ENCODE peak calls at places on chromosome 22, in seven cellular contexts. One of them, this sample, is unnamed.

GRCh38 chr22:50525991-50526848 is 822 bp upstream of the SCO2 start:
- DNase-seq in stimulated activated CD8-positive, alpha-beta memory T cell treated with anti-CD3 and anti-CD28 coated beads, Interleukin-7, amount 100 ng/mL, for 1 hour: no peak
- DNase-seq in effector CD4-positive, alpha-beta T cell: peak
- DNase-seq in psoas muscle: peak
- DNase-seq in C1 segment of cervical spinal cord: peak
- DNase-seq in CD4-positive, alpha-beta T cell: peak
- DNase-seq in stimulated activated CD4-positive, alpha-beta T cell treated with anti-CD3 and anti-CD28 coated beads, Interleukin-12 subunit alpha, Interleukin-12 subunit beta, amount 100 ng/mL, for 4 hours: peak
- DNase-seq in this sample: peak

GRCh38 chr22:29737251-29738117 is 17.7 kb downstream of the CABP7 start:
- DNase-seq in stimulated activated CD8-positive, alpha-beta memory T cell treated with anti-CD3 and anti-CD28 coated beads, Interleukin-7, amount 100 ng/mL, for 1 hour: no peak
- DNase-seq in effector CD4-positive, alpha-beta T cell: no peak
- DNase-seq in CD4-positive, alpha-beta T cell: no peak
- DNase-seq in psoas muscle: no peak
- DNase-seq in C1 segment of cervical spinal cord: no peak
- DNase-seq in stimulated activated CD4-positive, alpha-beta T cell treated with anti-CD3 and anti-CD28 coated beads, Interleukin-12 subunit alpha, Interleukin-12 subunit beta, amount 100 ng/mL, for 4 hours: no peak
- DNase-seq in this sample: peak

GRCh38 chr22:30004689-30005088 is 75.6 kb upstream of the HORMAD2 start:
- DNase-seq in C1 segment of cervical spinal cord: no peak
- DNase-seq in effector CD4-positive, alpha-beta T cell: no peak
- DNase-seq in CD4-positive, alpha-beta T cell: no peak
- DNase-seq in psoas muscle: no peak
- DNase-seq in stimulated activated CD8-positive, alpha-beta memory T cell treated with anti-CD3 and anti-CD28 coated beads, Interleukin-7, amount 100 ng/mL, for 1 hour: no peak
- DNase-seq in stimulated activated CD4-positive, alpha-beta T cell treated with anti-CD3 and anti-CD28 coated beads, Interleukin-12 subunit alpha, Interleukin-12 subunit beta, amount 100 ng/mL, for 4 hours: no peak
- DNase-seq in this sample: no peak

GRCh38 chr22:37626144-37626543 is 13.3 kb upstream of the SH3BP1 start:
- DNase-seq in psoas muscle: peak
- DNase-seq in effector CD4-positive, alpha-beta T cell: no peak
- DNase-seq in C1 segment of cervical spinal cord: peak
- DNase-seq in stimulated activated CD4-positive, alpha-beta T cell treated with anti-CD3 and anti-CD28 coated beads, Interleukin-12 subunit alpha, Interleukin-12 subunit beta, amount 100 ng/mL, for 4 hours: no peak
- DNase-seq in stimulated activated CD8-positive, alpha-beta memory T cell treated with anti-CD3 and anti-CD28 coated beads, Interleukin-7, amount 100 ng/mL, for 1 hour: no peak
- DNase-seq in CD4-positive, alpha-beta T cell: no peak
- DNase-seq in this sample: peak

GRCh38 chr22:42018224-42018623 is 19.6 kb downstream of the WBP2NL start:
- DNase-seq in effector CD4-positive, alpha-beta T cell: no peak
- DNase-seq in CD4-positive, alpha-beta T cell: no peak
- DNase-seq in C1 segment of cervical spinal cord: no peak
- DNase-seq in stimulated activated CD8-positive, alpha-beta memory T cell treated with anti-CD3 and anti-CD28 coated beads, Interleukin-7, amount 100 ng/mL, for 1 hour: no peak
- DNase-seq in stimulated activated CD4-positive, alpha-beta T cell treated with anti-CD3 and anti-CD28 coated beads, Interleukin-12 subunit alpha, Interleukin-12 subunit beta, amount 100 ng/mL, for 4 hours: no peak
- DNase-seq in psoas muscle: no peak
- DNase-seq in this sample: no peak

GRCh38 chr22:22706253-22706940 is 62.0 kb downstream of the GGTLC2 start:
- DNase-seq in CD4-positive, alpha-beta T cell: no peak
- DNase-seq in C1 segment of cervical spinal cord: no peak
- DNase-seq in stimulated activated CD8-positive, alpha-beta memory T cell treated with anti-CD3 and anti-CD28 coated beads, Interleukin-7, amount 100 ng/mL, for 1 hour: no peak
- DNase-seq in psoas muscle: no peak
- DNase-seq in stimulated activated CD4-positive, alpha-beta T cell treated with anti-CD3 and anti-CD28 coated beads, Interleukin-12 subunit alpha, Interleukin-12 subunit beta, amount 100 ng/mL, for 4 hours: no peak
- DNase-seq in effector CD4-positive, alpha-beta T cell: no peak
- DNase-seq in this sample: no peak

GRCh38 chr22:39236321-39237275 is 8.2 kb downstream of the PDGFB start:
- DNase-seq in stimulated activated CD8-positive, alpha-beta memory T cell treated with anti-CD3 and anti-CD28 coated beads, Interleukin-7, amount 100 ng/mL, for 1 hour: no peak
- DNase-seq in effector CD4-positive, alpha-beta T cell: peak
- DNase-seq in stimulated activated CD4-positive, alpha-beta T cell treated with anti-CD3 and anti-CD28 coated beads, Interleukin-12 subunit alpha, Interleukin-12 subunit beta, amount 100 ng/mL, for 4 hours: no peak
- DNase-seq in CD4-positive, alpha-beta T cell: peak
- DNase-seq in C1 segment of cervical spinal cord: no peak
- DNase-seq in psoas muscle: peak
- DNase-seq in this sample: no peak

GRCh38 chr22:50074056-50074455 is 11.2 kb downstream of the MLC1 start:
- DNase-seq in effector CD4-positive, alpha-beta T cell: no peak
- DNase-seq in CD4-positive, alpha-beta T cell: no peak
- DNase-seq in C1 segment of cervical spinal cord: no peak
- DNase-seq in stimulated activated CD8-positive, alpha-beta memory T cell treated with anti-CD3 and anti-CD28 coated beads, Interleukin-7, amount 100 ng/mL, for 1 hour: no peak
- DNase-seq in stimulated activated CD4-positive, alpha-beta T cell treated with anti-CD3 and anti-CD28 coated beads, Interleukin-12 subunit alpha, Interleukin-12 subunit beta, amount 100 ng/mL, for 4 hours: no peak
- DNase-seq in psoas muscle: no peak
- DNase-seq in this sample: no peak

GRCh38 chr22:23393721-23394320 is 186.3 kb downstream of the IGLL1 start:
- DNase-seq in CD4-positive, alpha-beta T cell: no peak
- DNase-seq in stimulated activated CD4-positive, alpha-beta T cell treated with anti-CD3 and anti-CD28 coated beads, Interleukin-12 subunit alpha, Interleukin-12 subunit beta, amount 100 ng/mL, for 4 hours: no peak
- DNase-seq in effector CD4-positive, alpha-beta T cell: no peak
- DNase-seq in stimulated activated CD8-positive, alpha-beta memory T cell treated with anti-CD3 and anti-CD28 coated beads, Interleukin-7, amount 100 ng/mL, for 1 hour: no peak
- DNase-seq in psoas muscle: no peak
- DNase-seq in C1 segment of cervical spinal cord: no peak
- DNase-seq in this sample: peak

GRCh38 chr22:41479671-41480396 is 10.9 kb downstream of the ACO2 start:
- DNase-seq in stimulated activated CD4-positive, alpha-beta T cell treated with anti-CD3 and anti-CD28 coated beads, Interleukin-12 subunit alpha, Interleukin-12 subunit beta, amount 100 ng/mL, for 4 hours: no peak
- DNase-seq in psoas muscle: no peak
- DNase-seq in stimulated activated CD8-positive, alpha-beta memory T cell treated with anti-CD3 and anti-CD28 coated beads, Interleukin-7, amount 100 ng/mL, for 1 hour: no peak
- DNase-seq in effector CD4-positive, alpha-beta T cell: no peak
- DNase-seq in C1 segment of cervical spinal cord: peak
- DNase-seq in CD4-positive, alpha-beta T cell: no peak
- DNase-seq in this sample: no peak

GRCh38 chr22:18970180-18970947 is 34.3 kb upstream of the PRODH start:
- DNase-seq in CD4-positive, alpha-beta T cell: no peak
- DNase-seq in effector CD4-positive, alpha-beta T cell: no peak
- DNase-seq in stimulated activated CD4-positive, alpha-beta T cell treated with anti-CD3 and anti-CD28 coated beads, Interleukin-12 subunit alpha, Interleukin-12 subunit beta, amount 100 ng/mL, for 4 hours: no peak
- DNase-seq in C1 segment of cervical spinal cord: no peak
- DNase-seq in stimulated activated CD8-positive, alpha-beta memory T cell treated with anti-CD3 and anti-CD28 coated beads, Interleukin-7, amount 100 ng/mL, for 1 hour: no peak
- DNase-seq in psoas muscle: no peak
- DNase-seq in this sample: peak

GRCh38 chr22:50506611-50507420 is 686 bp downstream of the LMF2 start:
- DNase-seq in CD4-positive, alpha-beta T cell: no peak
- DNase-seq in psoas muscle: no peak
- DNase-seq in effector CD4-positive, alpha-beta T cell: no peak
- DNase-seq in stimulated activated CD8-positive, alpha-beta memory T cell treated with anti-CD3 and anti-CD28 coated beads, Interleukin-7, amount 100 ng/mL, for 1 hour: no peak
- DNase-seq in stimulated activated CD4-positive, alpha-beta T cell treated with anti-CD3 and anti-CD28 coated beads, Interleukin-12 subunit alpha, Interleukin-12 subunit beta, amount 100 ng/mL, for 4 hours: peak
- DNase-seq in C1 segment of cervical spinal cord: no peak
- DNase-seq in this sample: peak

GRCh38 chr22:29171721-29172120 is 34.0 kb upstream of the EMID1 start:
- DNase-seq in stimulated activated CD8-positive, alpha-beta memory T cell treated with anti-CD3 and anti-CD28 coated beads, Interleukin-7, amount 100 ng/mL, for 1 hour: no peak
- DNase-seq in stimulated activated CD4-positive, alpha-beta T cell treated with anti-CD3 and anti-CD28 coated beads, Interleukin-12 subunit alpha, Interleukin-12 subunit beta, amount 100 ng/mL, for 4 hours: no peak
- DNase-seq in C1 segment of cervical spinal cord: no peak
- DNase-seq in effector CD4-positive, alpha-beta T cell: no peak
- DNase-seq in psoas muscle: no peak
- DNase-seq in CD4-positive, alpha-beta T cell: no peak
- DNase-seq in this sample: no peak

GRCh38 chr22:20113551-20114310 is 2.2 kb upstream of the RANBP1 start:
- DNase-seq in stimulated activated CD4-positive, alpha-beta T cell treated with anti-CD3 and anti-CD28 coated beads, Interleukin-12 subunit alpha, Interleukin-12 subunit beta, amount 100 ng/mL, for 4 hours: no peak
- DNase-seq in CD4-positive, alpha-beta T cell: no peak
- DNase-seq in stimulated activated CD8-positive, alpha-beta memory T cell treated with anti-CD3 and anti-CD28 coated beads, Interleukin-7, amount 100 ng/mL, for 1 hour: no peak
- DNase-seq in psoas muscle: peak
- DNase-seq in effector CD4-positive, alpha-beta T cell: no peak
- DNase-seq in C1 segment of cervical spinal cord: no peak
- DNase-seq in this sample: peak

GRCh38 chr22:32752326-32752725 is 49.2 kb upstream of the TIMP3 start:
- DNase-seq in effector CD4-positive, alpha-beta T cell: no peak
- DNase-seq in CD4-positive, alpha-beta T cell: no peak
- DNase-seq in C1 segment of cervical spinal cord: no peak
- DNase-seq in stimulated activated CD8-positive, alpha-beta memory T cell treated with anti-CD3 and anti-CD28 coated beads, Interleukin-7, amount 100 ng/mL, for 1 hour: no peak
- DNase-seq in psoas muscle: no peak
- DNase-seq in stimulated activated CD4-positive, alpha-beta T cell treated with anti-CD3 and anti-CD28 coated beads, Interleukin-12 subunit alpha, Interleukin-12 subunit beta, amount 100 ng/mL, for 4 hours: no peak
- DNase-seq in this sample: no peak

GRCh38 chr22:39292561-39293074 is 26.8 kb downstream of the RPL3 start:
- DNase-seq in stimulated activated CD4-positive, alpha-beta T cell treated with anti-CD3 and anti-CD28 coated beads, Interleukin-12 subunit alpha, Interleukin-12 subunit beta, amount 100 ng/mL, for 4 hours: no peak
- DNase-seq in effector CD4-positive, alpha-beta T cell: no peak
- DNase-seq in CD4-positive, alpha-beta T cell: no peak
- DNase-seq in C1 segment of cervical spinal cord: peak
- DNase-seq in psoas muscle: peak
- DNase-seq in stimulated activated CD8-positive, alpha-beta memory T cell treated with anti-CD3 and anti-CD28 coated beads, Interleukin-7, amount 100 ng/mL, for 1 hour: no peak
- DNase-seq in this sample: peak

GRCh38 chr22:20853236-20853660 is 5.4 kb downstream of the PI4KA start:
- DNase-seq in effector CD4-positive, alpha-beta T cell: no peak
- DNase-seq in C1 segment of cervical spinal cord: no peak
- DNase-seq in stimulated activated CD8-positive, alpha-beta memory T cell treated with anti-CD3 and anti-CD28 coated beads, Interleukin-7, amount 100 ng/mL, for 1 hour: no peak
- DNase-seq in stimulated activated CD4-positive, alpha-beta T cell treated with anti-CD3 and anti-CD28 coated beads, Interleukin-12 subunit alpha, Interleukin-12 subunit beta, amount 100 ng/mL, for 4 hours: no peak
- DNase-seq in CD4-positive, alpha-beta T cell: no peak
- DNase-seq in psoas muscle: no peak
- DNase-seq in this sample: no peak

GRCh38 chr22:22228921-22229320 is 15.7 kb upstream of the VPREB1 start:
- DNase-seq in effector CD4-positive, alpha-beta T cell: no peak
- DNase-seq in psoas muscle: no peak
- DNase-seq in stimulated activated CD4-positive, alpha-beta T cell treated with anti-CD3 and anti-CD28 coated beads, Interleukin-12 subunit alpha, Interleukin-12 subunit beta, amount 100 ng/mL, for 4 hours: no peak
- DNase-seq in C1 segment of cervical spinal cord: no peak
- DNase-seq in stimulated activated CD8-positive, alpha-beta memory T cell treated with anti-CD3 and anti-CD28 coated beads, Interleukin-7, amount 100 ng/mL, for 1 hour: no peak
- DNase-seq in CD4-positive, alpha-beta T cell: no peak
- DNase-seq in this sample: no peak

GRCh38 chr22:41284465-41284864 is 1.5 kb downstream of the RANGAP1 start:
- DNase-seq in C1 segment of cervical spinal cord: no peak
- DNase-seq in psoas muscle: no peak
- DNase-seq in effector CD4-positive, alpha-beta T cell: no peak
- DNase-seq in stimulated activated CD4-positive, alpha-beta T cell treated with anti-CD3 and anti-CD28 coated beads, Interleukin-12 subunit alpha, Interleukin-12 subunit beta, amount 100 ng/mL, for 4 hours: no peak
- DNase-seq in stimulated activated CD8-positive, alpha-beta memory T cell treated with anti-CD3 and anti-CD28 coated beads, Interleukin-7, amount 100 ng/mL, for 1 hour: no peak
- DNase-seq in CD4-positive, alpha-beta T cell: no peak
- DNase-seq in this sample: no peak

GRCh38 chr22:23233746-23234408 is 53.6 kb downstream of the BCR start:
- DNase-seq in CD4-positive, alpha-beta T cell: no peak
- DNase-seq in psoas muscle: peak
- DNase-seq in effector CD4-positive, alpha-beta T cell: no peak
- DNase-seq in stimulated activated CD8-positive, alpha-beta memory T cell treated with anti-CD3 and anti-CD28 coated beads, Interleukin-7, amount 100 ng/mL, for 1 hour: no peak
- DNase-seq in stimulated activated CD4-positive, alpha-beta T cell treated with anti-CD3 and anti-CD28 coated beads, Interleukin-12 subunit alpha, Interleukin-12 subunit beta, amount 100 ng/mL, for 4 hours: peak
- DNase-seq in C1 segment of cervical spinal cord: no peak
- DNase-seq in this sample: no peak

GRCh38 chr22:43308451-43309235 is 34.5 kb downstream of the SCUBE1 start:
- DNase-seq in effector CD4-positive, alpha-beta T cell: no peak
- DNase-seq in stimulated activated CD4-positive, alpha-beta T cell treated with anti-CD3 and anti-CD28 coated beads, Interleukin-12 subunit alpha, Interleukin-12 subunit beta, amount 100 ng/mL, for 4 hours: no peak
- DNase-seq in C1 segment of cervical spinal cord: no peak
- DNase-seq in psoas muscle: no peak
- DNase-seq in stimulated activated CD8-positive, alpha-beta memory T cell treated with anti-CD3 and anti-CD28 coated beads, Interleukin-7, amount 100 ng/mL, for 1 hour: no peak
- DNase-seq in CD4-positive, alpha-beta T cell: no peak
- DNase-seq in this sample: peak

GRCh38 chr22:19663821-19664325 is 50.4 kb upstream of the SEPTIN5 start:
- DNase-seq in stimulated activated CD4-positive, alpha-beta T cell treated with anti-CD3 and anti-CD28 coated beads, Interleukin-12 subunit alpha, Interleukin-12 subunit beta, amount 100 ng/mL, for 4 hours: no peak
- DNase-seq in stimulated activated CD8-positive, alpha-beta memory T cell treated with anti-CD3 and anti-CD28 coated beads, Interleukin-7, amount 100 ng/mL, for 1 hour: no peak
- DNase-seq in CD4-positive, alpha-beta T cell: no peak
- DNase-seq in effector CD4-positive, alpha-beta T cell: no peak
- DNase-seq in C1 segment of cervical spinal cord: no peak
- DNase-seq in psoas muscle: peak
- DNase-seq in this sample: peak

GRCh38 chr22:31235076-31235475 is 23.0 kb downstream of the LIMK2 start:
- DNase-seq in effector CD4-positive, alpha-beta T cell: no peak
- DNase-seq in CD4-positive, alpha-beta T cell: no peak
- DNase-seq in stimulated activated CD4-positive, alpha-beta T cell treated with anti-CD3 and anti-CD28 coated beads, Interleukin-12 subunit alpha, Interleukin-12 subunit beta, amount 100 ng/mL, for 4 hours: no peak
- DNase-seq in stimulated activated CD8-positive, alpha-beta memory T cell treated with anti-CD3 and anti-CD28 coated beads, Interleukin-7, amount 100 ng/mL, for 1 hour: no peak
- DNase-seq in psoas muscle: no peak
- DNase-seq in C1 segment of cervical spinal cord: no peak
- DNase-seq in this sample: no peak

GRCh38 chr22:19142394-19142793 is 2.1 kb downstream of the ESS2 start:
- DNase-seq in stimulated activated CD8-positive, alpha-beta memory T cell treated with anti-CD3 and anti-CD28 coated beads, Interleukin-7, amount 100 ng/mL, for 1 hour: no peak
- DNase-seq in stimulated activated CD4-positive, alpha-beta T cell treated with anti-CD3 and anti-CD28 coated beads, Interleukin-12 subunit alpha, Interleukin-12 subunit beta, amount 100 ng/mL, for 4 hours: no peak
- DNase-seq in effector CD4-positive, alpha-beta T cell: no peak
- DNase-seq in CD4-positive, alpha-beta T cell: no peak
- DNase-seq in psoas muscle: no peak
- DNase-seq in C1 segment of cervical spinal cord: no peak
- DNase-seq in this sample: peak

GRCh38 chr22:45867118-45867905 is 109.7 kb downstream of the WNT7B start:
- DNase-seq in C1 segment of cervical spinal cord: no peak
- DNase-seq in psoas muscle: no peak
- DNase-seq in effector CD4-positive, alpha-beta T cell: no peak
- DNase-seq in stimulated activated CD8-positive, alpha-beta memory T cell treated with anti-CD3 and anti-CD28 coated beads, Interleukin-7, amount 100 ng/mL, for 1 hour: no peak
- DNase-seq in CD4-positive, alpha-beta T cell: no peak
- DNase-seq in stimulated activated CD4-positive, alpha-beta T cell treated with anti-CD3 and anti-CD28 coated beads, Interleukin-12 subunit alpha, Interleukin-12 subunit beta, amount 100 ng/mL, for 4 hours: no peak
- DNase-seq in this sample: no peak

GRCh38 chr22:44182591-44183588 is 2.2 kb downstream of the PARVG start:
- DNase-seq in effector CD4-positive, alpha-beta T cell: no peak
- DNase-seq in psoas muscle: peak
- DNase-seq in stimulated activated CD4-positive, alpha-beta T cell treated with anti-CD3 and anti-CD28 coated beads, Interleukin-12 subunit alpha, Interleukin-12 subunit beta, amount 100 ng/mL, for 4 hours: peak
- DNase-seq in stimulated activated CD8-positive, alpha-beta memory T cell treated with anti-CD3 and anti-CD28 coated beads, Interleukin-7, amount 100 ng/mL, for 1 hour: no peak
- DNase-seq in C1 segment of cervical spinal cord: peak
- DNase-seq in CD4-positive, alpha-beta T cell: peak
- DNase-seq in this sample: peak

GRCh38 chr22:37604875-37605274 is 3.8 kb upstream of the GGA1 start:
- DNase-seq in stimulated activated CD4-positive, alpha-beta T cell treated with anti-CD3 and anti-CD28 coated beads, Interleukin-12 subunit alpha, Interleukin-12 subunit beta, amount 100 ng/mL, for 4 hours: no peak
- DNase-seq in psoas muscle: no peak
- DNase-seq in effector CD4-positive, alpha-beta T cell: peak
- DNase-seq in CD4-positive, alpha-beta T cell: peak
- DNase-seq in C1 segment of cervical spinal cord: no peak
- DNase-seq in stimulated activated CD8-positive, alpha-beta memory T cell treated with anti-CD3 and anti-CD28 coated beads, Interleukin-7, amount 100 ng/mL, for 1 hour: peak
- DNase-seq in this sample: no peak

GRCh38 chr22:44819966-44820631 is 67.7 kb downstream of the ARHGAP8 start:
- DNase-seq in psoas muscle: no peak
- DNase-seq in C1 segment of cervical spinal cord: no peak
- DNase-seq in stimulated activated CD4-positive, alpha-beta T cell treated with anti-CD3 and anti-CD28 coated beads, Interleukin-12 subunit alpha, Interleukin-12 subunit beta, amount 100 ng/mL, for 4 hours: no peak
- DNase-seq in CD4-positive, alpha-beta T cell: no peak
- DNase-seq in effector CD4-positive, alpha-beta T cell: no peak
- DNase-seq in stimulated activated CD8-positive, alpha-beta memory T cell treated with anti-CD3 and anti-CD28 coated beads, Interleukin-7, amount 100 ng/mL, for 1 hour: no peak
- DNase-seq in this sample: no peak

GRCh38 chr22:29457730-29458129 is 19.3 kb downstream of the RFPL1 start:
- DNase-seq in stimulated activated CD8-positive, alpha-beta memory T cell treated with anti-CD3 and anti-CD28 coated beads, Interleukin-7, amount 100 ng/mL, for 1 hour: no peak
- DNase-seq in CD4-positive, alpha-beta T cell: no peak
- DNase-seq in psoas muscle: no peak
- DNase-seq in stimulated activated CD4-positive, alpha-beta T cell treated with anti-CD3 and anti-CD28 coated beads, Interleukin-12 subunit alpha, Interleukin-12 subunit beta, amount 100 ng/mL, for 4 hours: no peak
- DNase-seq in C1 segment of cervical spinal cord: no peak
- DNase-seq in effector CD4-positive, alpha-beta T cell: no peak
- DNase-seq in this sample: no peak

GRCh38 chr22:29151316-29151715 is 54.4 kb upstream of the EMID1 start:
- DNase-seq in psoas muscle: no peak
- DNase-seq in CD4-positive, alpha-beta T cell: no peak
- DNase-seq in C1 segment of cervical spinal cord: no peak
- DNase-seq in effector CD4-positive, alpha-beta T cell: no peak
- DNase-seq in stimulated activated CD4-positive, alpha-beta T cell treated with anti-CD3 and anti-CD28 coated beads, Interleukin-12 subunit alpha, Interleukin-12 subunit beta, amount 100 ng/mL, for 4 hours: no peak
- DNase-seq in stimulated activated CD8-positive, alpha-beta memory T cell treated with anti-CD3 and anti-CD28 coated beads, Interleukin-7, amount 100 ng/mL, for 1 hour: no peak
- DNase-seq in this sample: no peak

GRCh38 chr22:44068422-44069191 is 44.5 kb downstream of the PARVB start:
- DNase-seq in stimulated activated CD8-positive, alpha-beta memory T cell treated with anti-CD3 and anti-CD28 coated beads, Interleukin-7, amount 100 ng/mL, for 1 hour: no peak
- DNase-seq in CD4-positive, alpha-beta T cell: no peak
- DNase-seq in effector CD4-positive, alpha-beta T cell: no peak
- DNase-seq in C1 segment of cervical spinal cord: peak
- DNase-seq in psoas muscle: no peak
- DNase-seq in stimulated activated CD4-positive, alpha-beta T cell treated with anti-CD3 and anti-CD28 coated beads, Interleukin-12 subunit alpha, Interleukin-12 subunit beta, amount 100 ng/mL, for 4 hours: no peak
- DNase-seq in this sample: peak

GRCh38 chr22:22327723-22328122 is 83.1 kb downstream of the VPREB1 start:
- DNase-seq in stimulated activated CD8-positive, alpha-beta memory T cell treated with anti-CD3 and anti-CD28 coated beads, Interleukin-7, amount 100 ng/mL, for 1 hour: no peak
- DNase-seq in psoas muscle: no peak
- DNase-seq in C1 segment of cervical spinal cord: no peak
- DNase-seq in CD4-positive, alpha-beta T cell: no peak
- DNase-seq in effector CD4-positive, alpha-beta T cell: no peak
- DNase-seq in stimulated activated CD4-positive, alpha-beta T cell treated with anti-CD3 and anti-CD28 coated beads, Interleukin-12 subunit alpha, Interleukin-12 subunit beta, amount 100 ng/mL, for 4 hours: no peak
- DNase-seq in this sample: no peak

GRCh38 chr22:48659393-48659792 is 1168.3 kb downstream of the BRD1 start:
- DNase-seq in C1 segment of cervical spinal cord: no peak
- DNase-seq in stimulated activated CD4-positive, alpha-beta T cell treated with anti-CD3 and anti-CD28 coated beads, Interleukin-12 subunit alpha, Interleukin-12 subunit beta, amount 100 ng/mL, for 4 hours: no peak
- DNase-seq in effector CD4-positive, alpha-beta T cell: no peak
- DNase-seq in psoas muscle: no peak
- DNase-seq in CD4-positive, alpha-beta T cell: no peak
- DNase-seq in stimulated activated CD8-positive, alpha-beta memory T cell treated with anti-CD3 and anti-CD28 coated beads, Interleukin-7, amount 100 ng/mL, for 1 hour: no peak
- DNase-seq in this sample: peak

GRCh38 chr22:41471606-41472005 is 2.7 kb downstream of the ACO2 start:
- DNase-seq in CD4-positive, alpha-beta T cell: no peak
- DNase-seq in stimulated activated CD4-positive, alpha-beta T cell treated with anti-CD3 and anti-CD28 coated beads, Interleukin-12 subunit alpha, Interleukin-12 subunit beta, amount 100 ng/mL, for 4 hours: no peak
- DNase-seq in effector CD4-positive, alpha-beta T cell: no peak
- DNase-seq in psoas muscle: no peak
- DNase-seq in C1 segment of cervical spinal cord: no peak
- DNase-seq in stimulated activated CD8-positive, alpha-beta memory T cell treated with anti-CD3 and anti-CD28 coated beads, Interleukin-7, amount 100 ng/mL, for 1 hour: no peak
- DNase-seq in this sample: no peak

GRCh38 chr22:45868586-45869443 is 108.1 kb downstream of the WNT7B start:
- DNase-seq in effector CD4-positive, alpha-beta T cell: no peak
- DNase-seq in psoas muscle: no peak
- DNase-seq in stimulated activated CD4-positive, alpha-beta T cell treated with anti-CD3 and anti-CD28 coated beads, Interleukin-12 subunit alpha, Interleukin-12 subunit beta, amount 100 ng/mL, for 4 hours: no peak
- DNase-seq in stimulated activated CD8-positive, alpha-beta memory T cell treated with anti-CD3 and anti-CD28 coated beads, Interleukin-7, amount 100 ng/mL, for 1 hour: no peak
- DNase-seq in CD4-positive, alpha-beta T cell: no peak
- DNase-seq in C1 segment of cervical spinal cord: no peak
- DNase-seq in this sample: no peak

GRCh38 chr22:47357086-47357485 is 594.6 kb downstream of the TBC1D22A start:
- DNase-seq in psoas muscle: no peak
- DNase-seq in C1 segment of cervical spinal cord: no peak
- DNase-seq in stimulated activated CD8-positive, alpha-beta memory T cell treated with anti-CD3 and anti-CD28 coated beads, Interleukin-7, amount 100 ng/mL, for 1 hour: no peak
- DNase-seq in stimulated activated CD4-positive, alpha-beta T cell treated with anti-CD3 and anti-CD28 coated beads, Interleukin-12 subunit alpha, Interleukin-12 subunit beta, amount 100 ng/mL, for 4 hours: no peak
- DNase-seq in CD4-positive, alpha-beta T cell: no peak
- DNase-seq in effector CD4-positive, alpha-beta T cell: no peak
- DNase-seq in this sample: no peak

GRCh38 chr22:38982008-38982927 is at the start of gene APOBEC3B:
- DNase-seq in C1 segment of cervical spinal cord: peak
- DNase-seq in psoas muscle: peak
- DNase-seq in stimulated activated CD4-positive, alpha-beta T cell treated with anti-CD3 and anti-CD28 coated beads, Interleukin-12 subunit alpha, Interleukin-12 subunit beta, amount 100 ng/mL, for 4 hours: peak
- DNase-seq in effector CD4-positive, alpha-beta T cell: peak
- DNase-seq in CD4-positive, alpha-beta T cell: peak
- DNase-seq in stimulated activated CD8-positive, alpha-beta memory T cell treated with anti-CD3 and anti-CD28 coated beads, Interleukin-7, amount 100 ng/mL, for 1 hour: peak
- DNase-seq in this sample: peak

GRCh38 chr22:47374273-47374771 is 611.9 kb downstream of the TBC1D22A start:
- DNase-seq in psoas muscle: no peak
- DNase-seq in effector CD4-positive, alpha-beta T cell: no peak
- DNase-seq in stimulated activated CD8-positive, alpha-beta memory T cell treated with anti-CD3 and anti-CD28 coated beads, Interleukin-7, amount 100 ng/mL, for 1 hour: no peak
- DNase-seq in stimulated activated CD4-positive, alpha-beta T cell treated with anti-CD3 and anti-CD28 coated beads, Interleukin-12 subunit alpha, Interleukin-12 subunit beta, amount 100 ng/mL, for 4 hours: no peak
- DNase-seq in C1 segment of cervical spinal cord: no peak
- DNase-seq in CD4-positive, alpha-beta T cell: no peak
- DNase-seq in this sample: no peak